ENCODE peak calls at places on chromosomes 6 and 20, in six cellular contexts. G, W, Z, M, R and A are unnamed samples.

GRCh38 chr6:15623282-15624116 is 39.3 kb downstream of the DTNBP1 start:
- DNase-seq in G (no peak), W (no peak), Z (no peak), M (no peak), R (no peak), A (peak; percentile 20)

GRCh38 chr20:8209061-8209460 is 77.0 kb downstream of the PLCB1 start:
- DNase-seq in G (no peak), W (peak; percentile 35), Z (no peak), M (peak; percentile 79), R (no peak), A (no peak)

GRCh38 chr6:28558629-28559028 is 32.9 kb downstream of the GPX5 start:
- DNase-seq in G (no peak), W (no peak), Z (no peak), M (no peak), R (no peak), A (no peak)

GRCh38 chr20:688809-689208 is 13.2 kb upstream of the SCRT2 start:
- DNase-seq in G (peak; percentile 52), W (no peak), Z (no peak), M (peak; percentile 26), R (peak; percentile 30), A (no peak)

GRCh38 chr6:109373762-109374161 is 8.5 kb downstream of the CD164 start:
- DNase-seq in G (no peak), W (peak; percentile 77), Z (no peak), M (no peak), R (no peak), A (no peak)

GRCh38 chr20:34843421-34843820 is 18.0 kb upstream of the NCOA6 start:
- DNase-seq in G (no peak), W (no peak), Z (no peak), M (no peak), R (no peak), A (no peak)

GRCh38 chr6:158029668-158030230 is 48.1 kb downstream of the SYNJ2 start:
- DNase-seq in G (no peak), W (no peak), Z (no peak), M (no peak), R (no peak), A (no peak)

GRCh38 chr6:46329568-46329967 is 158.8 kb upstream of the ENPP5 start:
- DNase-seq in G (no peak), W (no peak), Z (peak; percentile 11), M (peak; percentile 76), R (peak; percentile 37), A (no peak)

GRCh38 chr6:2710412-2710811 is 40.3 kb downstream of the MYLK4 start:
- DNase-seq in G (no peak), W (no peak), Z (no peak), M (no peak), R (no peak), A (no peak)

GRCh38 chr6:157281570-157281969 is 41.7 kb downstream of the TMEM242 start:
- DNase-seq in G (peak; percentile 51), W (no peak), Z (peak; percentile 39), M (no peak), R (peak; percentile 35), A (no peak)

GRCh38 chr6:167499161-167499660 is 174.3 kb downstream of the TTLL2 start:
- DNase-seq in G (no peak), W (no peak), Z (no peak), M (no peak), R (no peak), A (no peak)

GRCh38 chr6:167495506-167496391 is 170.9 kb downstream of the TTLL2 start:
- DNase-seq in G (no peak), W (no peak), Z (no peak), M (no peak), R (no peak), A (no peak)

GRCh38 chr6:167494698-167495435 is 170.0 kb downstream of the TTLL2 start:
- DNase-seq in G (no peak), W (no peak), Z (no peak), M (no peak), R (no peak), A (no peak)

GRCh38 chr6:167497387-167498056 is 172.6 kb downstream of the TTLL2 start:
- DNase-seq in G (no peak), W (no peak), Z (no peak), M (no peak), R (no peak), A (no peak)

GRCh38 chr6:167496707-167497106 is 171.8 kb downstream of the TTLL2 start:
- DNase-seq in G (no peak), W (no peak), Z (no peak), M (no peak), R (no peak), A (no peak)
- H3K27me3 ChIP-seq in G (no peaks in the 10 kb centered on the region), W (no peaks in the 10 kb centered on the region), Z (no peaks in the 10 kb centered on the region), M (no peaks in the 10 kb centered on the region), R (no peaks in the 10 kb centered on the region), A (no peaks in the 10 kb centered on the region)

GRCh38 chr20:50425076-50425475 is 85.1 kb upstream of the PTPN1 start:
- DNase-seq in G (no peak), W (no peak), Z (no peak), M (no peak), R (peak; percentile 42), A (no peak)
- H3K27me3 ChIP-seq in G (no peaks in the 10 kb centered on the region), W (no peaks in the 10 kb centered on the region), Z (no peaks in the 10 kb centered on the region), M (no peaks in the 10 kb centered on the region), R (peaks cover 2% of the 10 kb centered on the region), A (no peaks in the 10 kb centered on the region)

DNA sequence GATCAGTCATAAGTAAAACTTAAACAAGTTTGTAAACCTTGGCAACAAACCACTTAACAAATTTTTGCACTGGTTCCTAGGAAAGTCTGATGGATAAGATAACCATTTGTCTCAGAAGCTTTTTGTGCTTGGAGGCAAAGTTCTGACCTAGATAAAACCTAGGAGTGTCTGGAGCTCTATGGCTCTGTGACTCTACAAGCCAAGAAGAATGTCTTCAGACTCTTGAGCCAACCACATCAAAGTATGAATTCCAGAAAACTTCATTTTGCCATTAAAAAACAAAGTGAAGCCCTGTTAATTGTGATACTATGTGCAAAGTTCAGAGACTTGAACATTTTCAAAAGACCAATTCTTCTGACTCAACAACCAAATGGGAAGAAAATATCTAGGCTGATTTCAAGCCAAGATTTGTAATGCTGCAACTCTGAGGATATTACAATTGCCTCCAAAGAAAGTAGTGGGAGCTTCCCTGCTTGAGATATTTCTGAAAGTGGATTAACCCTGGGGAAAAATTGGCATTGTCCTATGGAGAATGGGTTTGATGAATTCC is 158.1 kb upstream of the FOXQ1 start:
- DNase-seq in G (no peak), W (no peak), Z (no peak), M (no peak), R (no peak), A (no peak)
- H3K27me3 ChIP-seq in G (no peaks in the 10 kb centered on the region), W (no peaks in the 10 kb centered on the region), Z (no peaks in the 10 kb centered on the region), M (no peaks in the 10 kb centered on the region), R (no peaks in the 10 kb centered on the region), A (no peaks in the 10 kb centered on the region)

GRCh38 chr20:61861858-61862257 is 203.8 kb downstream of the TAF4 start:
- DNase-seq in G (no peak), W (no peak), Z (no peak), M (no peak), R (no peak), A (no peak)
- H3K27me3 ChIP-seq in G (no peaks in the 10 kb centered on the region), W (no peaks in the 10 kb centered on the region), Z (no peaks in the 10 kb centered on the region), M (no peaks in the 10 kb centered on the region), R (peaks cover 6% of the 10 kb centered on the region), A (peaks cover 7% of the 10 kb centered on the region)

DNA sequence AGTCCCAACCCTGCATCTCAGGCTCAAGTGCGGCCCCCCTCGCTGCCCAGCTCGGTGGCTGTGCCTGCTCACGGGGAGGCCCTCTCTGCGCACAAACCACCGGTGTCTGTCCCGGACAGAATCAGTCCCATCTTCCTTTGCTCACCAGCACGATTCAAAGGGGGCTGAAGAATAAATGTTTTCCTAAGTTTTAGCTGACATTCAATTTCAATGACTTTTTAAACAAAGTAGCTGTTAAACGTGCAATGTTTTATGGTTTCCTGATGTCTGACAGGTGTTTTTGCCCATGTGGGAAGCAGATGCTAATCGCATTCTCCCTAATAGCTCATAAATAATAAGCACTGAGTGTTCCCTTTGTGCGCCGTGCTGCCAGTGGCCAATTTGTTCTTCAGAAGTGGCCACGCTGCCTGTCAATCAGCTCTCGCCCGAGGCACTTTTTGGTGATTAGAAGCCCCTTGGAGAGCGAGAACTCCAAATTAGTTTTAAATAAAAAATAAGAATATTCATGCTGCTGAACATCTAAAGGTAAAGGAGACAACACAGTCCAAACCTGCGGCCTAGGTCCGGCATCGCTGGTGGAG is 26.3 kb downstream of the BHLHE23 start:
- DNase-seq in G (no peak), W (no peak), Z (no peak), M (no peak), R (no peak), A (no peak)
- H3K27me3 ChIP-seq in G (peaks cover 61% of the 10 kb centered on the region), W (peaks cover 2% of the 10 kb centered on the region), Z (no peaks in the 10 kb centered on the region), M (peaks cover 23% of the 10 kb centered on the region), R (peaks cover 9% of the 10 kb centered on the region), A (peaks cover 82% of the 10 kb centered on the region)

DNA sequence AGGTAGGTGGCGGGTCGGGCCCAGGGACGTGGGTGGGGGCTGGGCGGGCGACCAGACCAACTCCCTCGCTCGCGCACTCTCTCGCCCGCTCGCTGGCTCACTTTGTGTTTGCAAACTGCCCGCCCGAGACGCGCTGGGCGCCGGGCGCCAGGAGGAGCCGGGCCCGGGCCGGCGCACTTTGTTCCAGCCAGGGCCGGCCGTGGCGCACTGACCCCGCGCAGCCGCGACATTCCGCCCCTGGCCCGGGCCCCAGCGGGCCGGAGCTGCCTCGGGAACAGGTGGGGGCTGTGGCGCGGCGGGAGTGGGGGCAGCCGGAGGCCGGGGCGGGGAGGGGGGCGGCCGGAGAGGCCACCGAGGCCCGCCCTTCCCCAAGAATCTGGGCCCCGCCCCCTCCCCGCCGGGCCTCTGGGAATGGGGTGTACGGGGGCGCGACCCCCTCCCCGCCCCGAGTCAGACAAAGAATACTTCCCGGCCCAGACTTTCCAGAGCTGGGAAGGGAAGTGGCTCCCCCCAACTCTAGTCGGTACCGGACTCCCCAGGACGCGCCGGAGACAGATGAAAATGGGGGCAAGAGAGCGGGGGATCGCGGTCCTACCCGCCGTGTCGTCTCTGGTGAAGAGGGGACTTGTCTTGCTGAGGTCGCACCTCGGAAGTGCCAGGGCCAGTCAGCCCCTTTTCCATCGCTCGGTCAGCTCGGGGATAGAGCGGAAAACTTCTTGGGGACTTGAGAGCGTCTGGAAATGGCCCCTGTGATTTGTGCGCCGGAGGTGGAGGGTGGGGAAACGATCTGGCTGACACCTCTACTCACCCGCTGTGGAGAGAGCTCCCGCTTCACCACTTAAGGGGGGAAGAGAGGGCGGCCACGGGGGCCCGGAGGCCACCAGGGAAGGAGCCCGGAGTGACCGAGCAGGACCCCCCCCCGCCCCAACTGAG is 951 bp downstream of the FOXP4 start:
- DNase-seq in G (peak; percentile 32), W (peak; percentile 51), Z (peak; percentile 71), M (peak; percentile 45), R (peak; percentile 32), A (peak; percentile 41)
- H3K27me3 ChIP-seq in G (no peaks in the 10 kb centered on the region), W (no peaks in the 10 kb centered on the region), Z (no peaks in the 10 kb centered on the region), M (peaks cover 14% of the 10 kb centered on the region), R (no peaks in the 10 kb centered on the region), A (no peaks in the 10 kb centered on the region)

DNA sequence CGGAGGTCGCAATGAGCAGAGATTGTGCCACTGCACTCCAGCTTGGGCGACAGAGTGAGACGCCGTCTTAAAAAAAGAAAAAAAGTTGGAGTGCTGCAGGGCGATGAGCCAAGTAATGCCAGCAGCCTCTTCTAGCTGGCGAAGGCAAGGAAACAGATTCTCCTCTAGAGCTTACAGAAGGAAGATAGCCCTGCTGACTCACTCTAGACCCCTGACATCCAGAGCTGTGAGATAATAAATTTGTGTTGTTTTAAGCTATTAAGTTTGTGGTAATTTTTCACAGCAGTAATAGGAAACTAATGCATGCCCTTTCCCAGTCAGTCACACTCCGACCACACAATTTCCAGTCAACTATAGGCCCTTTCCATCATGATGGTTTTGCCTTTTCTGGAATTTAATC is 16.4 kb downstream of the PRSS16 start:
- DNase-seq in G (no peak), W (no peak), Z (peak; percentile 34), M (no peak), R (no peak), A (no peak)
- H3K27me3 ChIP-seq in G (peaks cover 62% of the 10 kb centered on the region), W (no peaks in the 10 kb centered on the region), Z (peaks cover 36% of the 10 kb centered on the region), M (peaks cover 4% of the 10 kb centered on the region), R (no peaks in the 10 kb centered on the region), A (no peaks in the 10 kb centered on the region)